ENCODE peak calls at places on chromosome 14, in six cellular contexts. E is dorsolateral prefrontal cortex; O is uterus; V is cardiac muscle cell; R is CD8-positive, alpha-beta T cell; X is heart right ventricle. M is an unnamed sample.

GRCh38 chr14:78254911-78255431 is 84.8 kb downstream of the NRXN3 start:
- DNase-seq in E (no peak), R (no peak), V (peak), O (no peak), X (no peak), M (no peak)

GRCh38 chr14:68612049-68612448 is 180.8 kb downstream of the ZFP36L1 start:
- DNase-seq in R (no peak), E (no peak), X (peak), V (peak), O (no peak), M (no peak)

GRCh38 chr14:23559010-23559920 is 3.2 kb downstream of the THTPA start:
- DNase-seq in X (peak), O (no peak), V (peak), E (peak), R (peak), M (peak)

GRCh38 chr14:73763396-73763795 is 49.2 kb upstream of the PNMA1 start:
- DNase-seq in O (no peak), E (no peak), V (no peak), R (no peak), X (no peak), M (no peak)

GRCh38 chr14:67410313-67410712 is 1.7 kb downstream of the PLEK2 start:
- DNase-seq in V (no peak), X (no peak), R (no peak), E (no peak), O (no peak), M (no peak)

GRCh38 chr14:60058087-60058486 is 33.6 kb upstream of the PCNX4 start:
- DNase-seq in X (no peak), O (no peak), E (no peak), V (no peak), R (no peak), M (no peak)

GRCh38 chr14:101223561-101224162 is 320.1 kb upstream of the RTL1 start:
- DNase-seq in V (no peak), E (no peak), O (no peak), R (no peak), X (no peak), M (no peak)

GRCh38 chr14:102507026-102507860 is 2.3 kb downstream of the ANKRD9 start:
- DNase-seq in R (no peak), V (peak), O (no peak), E (no peak), X (no peak), M (no peak)

GRCh38 chr14:92747701-92748258 is 647 bp downstream of the LGMN start:
- DNase-seq in X (no peak), E (peak), R (no peak), V (no peak), O (no peak), M (no peak)

GRCh38 chr14:68942281-68943035 is 36.6 kb downstream of the ACTN1 start:
- DNase-seq in R (no peak), V (peak), X (no peak), E (no peak), O (no peak), M (no peak)

GRCh38 chr14:73775339-73776193 is 61.4 kb upstream of the PNMA1 start:
- DNase-seq in V (no peak), R (no peak), O (peak), X (no peak), E (no peak), M (no peak)

GRCh38 chr14:101964297-101965144 is at the start of gene DYNC1H1:
- DNase-seq in R (peak), E (peak), X (peak), V (peak), O (peak), M (peak)

GRCh38 chr14:101761032-101761880 is at the start of gene PPP2R5C:
- DNase-seq in X (peak), R (peak), V (peak), O (peak), E (peak), M (peak)

GRCh38 chr14:31206536-31207286 is 882 bp downstream of the HECTD1 start:
- DNase-seq in X (no peak), O (peak), R (peak), E (peak), V (peak), M (no peak)

GRCh38 chr14:51823706-51824105 is 36.7 kb upstream of the GNG2 start:
- DNase-seq in V (no peak), X (no peak), E (no peak), R (no peak), O (no peak), M (no peak)

GRCh38 chr14:102234331-102235264 is 70.4 kb downstream of the MOK start:
- DNase-seq in V (peak), E (no peak), O (peak), R (no peak), X (no peak), M (no peak)

GRCh38 chr14:88232783-88233182 is 90.3 kb downstream of the KCNK10 start:
- DNase-seq in V (no peak), X (no peak), R (no peak), E (peak), O (no peak), M (no peak)

GRCh38 chr14:67623114-67623513 is 3.4 kb downstream of the ARG2 start:
- DNase-seq in O (no peak), V (peak), R (no peak), X (no peak), E (no peak), M (no peak)

GRCh38 chr14:58258156-58258555 is 13.5 kb downstream of the PSMA3 start:
- DNase-seq in X (no peak), O (no peak), V (no peak), E (no peak), R (no peak), M (no peak)

GRCh38 chr14:102525213-102526143 is 15.9 kb upstream of the ANKRD9 start:
- DNase-seq in O (peak), E (no peak), V (peak), X (no peak), R (no peak), M (no peak)

GRCh38 chr14:68797180-68797670 is 4.4 kb upstream of the ZFP36L1 start:
- DNase-seq in O (no peak), X (no peak), V (no peak), R (no peak), E (no peak), M (no peak)

GRCh38 chr14:23056956-23057756 is at the start of gene CDH24:
- DNase-seq in V (peak), O (peak), E (peak), X (peak), R (peak), M (peak)

GRCh38 chr14:84785997-84786396 is 743.9 kb upstream of the FLRT2 start:
- DNase-seq in E (no peak), R (no peak), O (no peak), X (no peak), V (no peak), M (no peak)

GRCh38 chr14:81784084-81784483 is 250.4 kb upstream of the SEL1L start:
- DNase-seq in O (no peak), E (no peak), V (no peak), R (no peak), X (no peak), M (no peak)

GRCh38 chr14:61025239-61026223 is 44.5 kb downstream of the SLC38A6 start:
- DNase-seq in R (no peak), X (peak), E (peak), O (peak), V (peak), M (no peak)

GRCh38 chr14:63480599-63480998 is 62.6 kb downstream of the PPP2R5E start:
- DNase-seq in E (no peak), V (no peak), R (no peak), X (no peak), O (no peak), M (no peak)

GRCh38 chr14:70856851-70857498 is 47.7 kb upstream of the MAP3K9 start:
- DNase-seq in V (peak), E (no peak), R (no peak), X (no peak), O (no peak), M (no peak)

GRCh38 chr14:61392297-61392696 is 70.9 kb downstream of the PRKCH start:
- DNase-seq in X (no peak), O (no peak), E (no peak), V (no peak), R (no peak), M (no peak)

GRCh38 chr14:74176404-74176788 is 62.9 kb upstream of the VSX2 start:
- DNase-seq in O (no peak), V (peak), X (no peak), E (no peak), R (no peak), M (no peak)

GRCh38 chr14:86057018-86057667 is 527.2 kb downstream of the FLRT2 start:
- DNase-seq in R (no peak), E (no peak), O (no peak), V (peak), X (no peak), M (no peak)
- TF ChIP-seq CTCF in R (peak), E (peak), O (peak), V (peak), X (no peak), M (peak)

GRCh38 chr14:80364816-80365215 is 153.5 kb upstream of the DIO2 start:
- DNase-seq in V (no peak), O (no peak), E (no peak), X (no peak), R (no peak), M (no peak)

GRCh38 chr14:80364274-80364673 is 153.0 kb upstream of the DIO2 start:
- DNase-seq in X (no peak), R (no peak), O (no peak), V (peak), E (no peak), M (no peak)
- TF ChIP-seq CTCF in X (no peak), R (no peak), O (no peak), V (peak), E (no peak), M (no peak)

GRCh38 chr14:89955418-89956293 is at the start of gene TDP1:
- DNase-seq in E (peak), V (peak), R (peak), X (peak), O (peak), M (peak)

GRCh38 chr14:89955022-89955414 is 488 bp upstream of the EFCAB11 start:
- DNase-seq in O (no peak), V (no peak), E (peak), R (no peak), X (no peak), M (no peak)

GRCh38 chr14:89952581-89952980 is 1.9 kb downstream of the EFCAB11 start:
- DNase-seq in V (no peak), O (no peak), X (no peak), R (no peak), E (no peak), M (no peak)

GRCh38 chr14:89953602-89954001 is 928 bp downstream of the EFCAB11 start:
- DNase-seq in O (no peak), R (no peak), X (no peak), V (no peak), E (no peak), M (no peak)

DNA sequence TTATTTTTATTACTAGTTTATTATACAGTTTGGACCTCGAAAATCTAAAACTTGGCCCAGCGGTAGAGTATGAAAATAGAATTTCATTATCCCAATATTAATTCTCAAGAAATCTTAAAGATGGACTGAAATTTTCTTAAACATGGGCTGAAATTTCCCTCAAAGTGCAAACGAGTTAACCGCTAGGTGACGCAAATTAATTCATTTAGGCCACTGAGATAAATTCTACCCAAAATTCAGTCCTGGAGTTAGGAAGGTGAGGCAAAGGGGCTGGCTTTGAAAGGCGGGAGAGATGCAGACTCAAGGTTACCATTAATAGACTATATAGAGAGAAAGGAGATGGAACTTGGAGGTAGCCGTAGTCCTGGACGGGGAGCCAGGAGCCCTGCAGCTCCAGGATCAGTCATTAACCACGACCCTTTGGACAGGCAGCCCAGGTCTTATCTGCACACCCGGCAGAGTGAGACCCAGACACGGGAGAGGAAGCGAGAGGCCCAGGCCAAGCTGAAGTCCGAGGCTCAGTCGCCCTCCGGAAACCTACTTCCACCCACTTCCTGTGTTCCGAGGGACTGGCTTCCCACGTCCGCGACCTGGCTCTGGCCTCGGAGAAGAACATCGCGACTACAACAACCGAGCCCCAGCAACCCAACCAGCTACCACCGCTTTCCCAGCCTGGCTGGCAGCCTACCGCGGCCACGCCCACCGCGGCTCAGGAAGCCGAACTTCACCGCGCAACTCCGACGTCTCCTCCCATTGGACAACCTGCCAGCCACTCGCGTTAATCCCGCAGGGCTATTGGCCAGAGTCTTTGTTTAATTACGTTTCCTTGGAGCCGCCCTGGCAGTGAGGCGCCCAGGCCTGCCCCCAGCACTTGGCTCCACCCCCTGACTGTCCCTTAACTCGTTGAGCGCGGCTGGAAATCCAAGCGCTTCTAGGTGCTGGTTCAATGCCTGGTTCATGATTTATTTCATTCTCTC is at the start of gene EFCAB11:
- DNase-seq in X (peak), E (peak), V (peak), O (peak), R (peak), M (peak)
- TF ChIP-seq CTCF in X (no peak), E (no peak), V (peak), O (peak), R (no peak), M (no peak)

GRCh38 chr14:100138082-100138787 is 21.2 kb downstream of the DEGS2 start:
- DNase-seq in R (no peak), V (no peak), X (no peak), E (peak), O (no peak), M (no peak)

GRCh38 chr14:100138955-100139354 is 20.5 kb downstream of the DEGS2 start:
- DNase-seq in R (no peak), O (no peak), V (no peak), X (no peak), E (no peak), M (no peak)

GRCh38 chr14:100141133-100141497 is 18.3 kb downstream of the DEGS2 start:
- DNase-seq in O (no peak), X (no peak), R (no peak), V (no peak), E (no peak), M (no peak)

GRCh38 chr14:100142073-100143040 is 17.1 kb downstream of the DEGS2 start:
- DNase-seq in E (peak), V (peak), O (no peak), X (peak), R (no peak), M (no peak)

GRCh38 chr14:100140452-100141132 is 18.9 kb downstream of the DEGS2 start:
- DNase-seq in X (no peak), O (no peak), E (no peak), V (peak), R (no peak), M (no peak)
- TF ChIP-seq CTCF in X (no peak), O (peak), E (peak), V (peak), R (no peak), M (no peak)

GRCh38 chr14:53608369-53608768 is 348.3 kb downstream of the BMP4 start:
- DNase-seq in R (no peak), X (no peak), V (no peak), E (no peak), O (no peak), M (no peak)

GRCh38 chr14:53615254-53615653 is 341.4 kb downstream of the BMP4 start:
- DNase-seq in R (no peak), X (no peak), O (no peak), V (no peak), E (no peak), M (no peak)

GRCh38 chr14:53610947-53611346 is 345.7 kb downstream of the BMP4 start:
- DNase-seq in R (no peak), E (no peak), X (no peak), V (no peak), O (no peak), M (no peak)

GRCh38 chr14:53609009-53609408 is 347.6 kb downstream of the BMP4 start:
- DNase-seq in V (no peak), O (no peak), R (no peak), X (no peak), E (no peak), M (no peak)

GRCh38 chr14:53613404-53614253 is 343.0 kb downstream of the BMP4 start:
- DNase-seq in E (no peak), O (no peak), X (no peak), R (no peak), V (no peak), M (peak)
- TF ChIP-seq CTCF in E (no peak), O (no peak), X (no peak), R (no peak), V (no peak), M (no peak)

GRCh38 chr14:94538070-94538740 is 23.0 kb upstream of the SERPINA4 start:
- DNase-seq in E (no peak), O (no peak), V (no peak), X (no peak), R (no peak), M (no peak)

GRCh38 chr14:94536836-94537235 is 24.4 kb upstream of the SERPINA4 start:
- DNase-seq in O (no peak), R (no peak), V (peak), X (no peak), E (no peak), M (no peak)

GRCh38 chr14:94540031-94540794 is 21.0 kb upstream of the SERPINA4 start:
- DNase-seq in X (no peak), R (no peak), O (no peak), V (peak), E (no peak), M (no peak)

GRCh38 chr14:94541234-94541975 is 19.8 kb upstream of the SERPINA4 start:
- DNase-seq in R (no peak), E (no peak), O (no peak), X (no peak), V (peak), M (no peak)

GRCh38 chr14:94539181-94539580 is 22.1 kb upstream of the SERPINA4 start:
- DNase-seq in E (no peak), O (peak), R (no peak), X (no peak), V (no peak), M (no peak)
- TF ChIP-seq CTCF in E (no peak), O (no peak), R (no peak), X (no peak), V (no peak), M (no peak)

GRCh38 chr14:104001003-104001402 is 58.7 kb upstream of the RD3L start:
- DNase-seq in O (no peak), E (no peak), R (no peak), X (no peak), V (no peak), M (no peak)
- TF ChIP-seq CTCF in O (no peak), E (no peak), R (no peak), X (peak), V (peak), M (no peak)

DNA sequence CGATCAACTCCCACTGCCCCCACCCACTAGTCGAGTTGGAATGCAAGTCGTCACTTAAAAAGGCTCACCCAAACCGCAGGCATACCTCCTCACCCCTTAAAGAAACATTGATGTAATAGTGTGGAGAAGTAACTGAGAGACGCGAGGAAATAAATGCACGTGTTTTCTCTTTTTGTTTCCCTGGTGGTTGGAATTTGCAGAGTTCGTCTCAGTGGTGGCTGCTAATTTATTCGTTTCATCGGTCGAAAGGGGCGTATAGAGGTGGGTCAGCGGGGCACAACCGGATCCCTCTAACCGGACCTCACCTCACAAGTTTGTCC is 5.1 kb upstream of the NPAS3 start:
- DNase-seq in O (no peak), X (no peak), E (no peak), V (peak), R (no peak), M (no peak)
- TF ChIP-seq CTCF in O (peak), X (no peak), E (peak), V (no peak), R (no peak), M (no peak)

GRCh38 chr14:45287609-45288008 is 34.6 kb upstream of the MIS18BP1 start:
- DNase-seq in R (no peak), E (no peak), O (no peak), V (no peak), X (no peak), M (no peak)
- TF ChIP-seq CTCF in R (no peak), E (no peak), O (no peak), V (no peak), X (no peak), M (no peak)

DNA sequence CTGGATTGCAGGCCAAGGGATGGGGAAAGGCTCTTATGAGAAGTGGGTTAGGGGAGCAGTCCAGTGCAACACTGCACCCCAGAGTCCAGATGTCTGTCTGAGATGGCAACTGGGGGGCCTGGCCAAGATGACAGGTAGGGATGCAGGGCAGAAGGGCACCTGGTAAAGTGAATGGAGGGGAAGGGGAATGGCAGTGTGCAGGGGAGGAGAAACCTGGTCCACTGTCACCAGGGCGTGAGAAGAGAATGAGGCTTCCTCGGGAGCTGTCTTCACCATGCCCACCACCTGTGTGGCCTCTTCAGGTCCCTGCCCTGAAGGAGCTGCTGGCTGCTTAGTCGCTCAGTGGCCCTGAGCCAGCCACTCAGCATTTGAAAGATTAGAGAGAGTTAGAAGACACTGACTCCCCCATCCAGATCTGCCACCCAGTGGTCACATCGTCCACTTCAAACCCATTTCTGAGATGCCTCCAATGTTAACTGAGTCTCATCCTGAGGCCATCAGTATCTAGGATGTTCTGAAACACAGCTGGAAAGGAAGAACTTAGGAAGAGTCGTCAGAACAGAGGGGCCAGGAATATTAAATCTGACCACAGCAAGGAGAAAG is 57.3 kb downstream of the PLEKHG3 start:
- DNase-seq in E (no peak), O (peak), R (no peak), X (no peak), V (no peak), M (no peak)
- TF ChIP-seq CTCF in E (no peak), O (no peak), R (no peak), X (no peak), V (peak), M (no peak)

M was measured in activated B cell treated with CpG ODN at 0.5 μM for 24 hours.